ENCODE peak calls at places on chromosomes 7 and 10, in seven cellular contexts. S is gastrocnemius medialis, G is heart left ventricle, X is psoas muscle, V is SJSA1, U is left ventricle myocardium inferior, A is thyroid gland. Q is an unnamed sample. For H3K27me3, the result is how much of the 10 kb centered on the place peaks cover.

GRCh38 chr10:103498936-103499638 is 5.6 kb downstream of the NEURL1 start:
- DNase-seq in X (no peak), V (no peak), A (no peak), S (no peak), G (no peak), U (no peak), Q (no peak)

GRCh38 chr7:13989138-13989943 is at the start of gene ETV1:
- DNase-seq in V (peak), X (peak), A (peak), G (peak), S (peak), U (peak), Q (peak)

GRCh38 chr7:131004371-131004770 is 270.4 kb upstream of the KLF14 start:
- DNase-seq in A (no peak), U (no peak), V (no peak), S (no peak), G (no peak), X (no peak), Q (no peak)

GRCh38 chr7:11701829-11702560 is 130.0 kb downstream of the THSD7A start:
- DNase-seq in U (no peak), G (no peak), S (no peak), A (peak), V (no peak), X (no peak), Q (no peak)

GRCh38 chr7:86908948-86909347 is 150.5 kb downstream of the ELAPOR2 start:
- DNase-seq in X (no peak), S (no peak), A (no peak), G (no peak), V (no peak), U (no peak), Q (no peak)

GRCh38 chr7:156547884-156548561 is 92.6 kb upstream of the RNF32 start:
- DNase-seq in S (no peak), X (no peak), U (no peak), A (no peak), G (no peak), V (no peak), Q (no peak)

GRCh38 chr7:584122-584465 is 64.4 kb upstream of the PDGFA start:
- DNase-seq in S (no peak), V (no peak), X (peak), U (no peak), A (peak), G (peak), Q (no peak)

GRCh38 chr10:128630787-128631252 is 504.6 kb upstream of the MKI67 start:
- DNase-seq in S (no peak), V (no peak), X (no peak), G (no peak), U (no peak), A (no peak), Q (no peak)

GRCh38 chr10:16853201-16853600 is 36.0 kb upstream of the RSU1 start:
- DNase-seq in A (no peak), V (peak), U (no peak), S (no peak), X (no peak), G (no peak), Q (no peak)

GRCh38 chr7:116330961-116331360 is 120.6 kb downstream of the TES start:
- DNase-seq in G (no peak), V (no peak), U (no peak), A (no peak), X (no peak), S (no peak), Q (no peak)

GRCh38 chr7:42338231-42339222 is 101.5 kb upstream of the GLI3 start:
- DNase-seq in G (no peak), S (no peak), V (peak), A (no peak), U (no peak), X (no peak), Q (no peak)

GRCh38 chr10:97584060-97584797 is at the start of gene HOGA1:
- DNase-seq in U (peak), A (peak), X (peak), G (peak), S (peak), V (no peak), Q (peak)

GRCh38 chr7:158828343-158829020 is 827 bp downstream of the ESYT2 start:
- DNase-seq in X (peak), A (peak), G (peak), V (no peak), S (no peak), U (peak), Q (peak)

GRCh38 chr10:113073549-113074189 is 123.6 kb downstream of the TCF7L2 start:
- DNase-seq in A (no peak), V (peak), G (peak), U (peak), S (peak), X (peak), Q (peak)

GRCh38 chr7:120735791-120736190 is 122.2 kb downstream of the TSPAN12 start:
- DNase-seq in G (no peak), U (no peak), S (no peak), A (no peak), V (no peak), X (no peak), Q (no peak)

GRCh38 chr7:99996755-99997544 is 18.4 kb upstream of the ZKSCAN1 start:
- DNase-seq in V (no peak), X (no peak), G (no peak), A (no peak), S (no peak), U (no peak), Q (no peak)

GRCh38 chr7:28813238-28813962 is 144.7 kb downstream of the TRIL start:
- DNase-seq in V (no peak), X (peak), A (no peak), U (peak), G (peak), S (peak), Q (no peak)

GRCh38 chr10:114265392-114266053 is 26.5 kb downstream of the VWA2 start:
- DNase-seq in S (peak), G (peak), A (no peak), X (peak), U (peak), V (no peak), Q (peak)

GRCh38 chr10:105793071-105793470 is 1152.0 kb downstream of the SORCS3 start:
- DNase-seq in S (no peak), G (no peak), A (no peak), V (no peak), U (no peak), X (no peak), Q (no peak)

GRCh38 chr10:59557052-59557451 is 152.6 kb downstream of the SLC16A9 start:
- DNase-seq in G (no peak), V (no peak), S (no peak), U (no peak), X (no peak), A (peak), Q (no peak)

GRCh38 chr10:99234067-99234738 is 1.4 kb downstream of the HPSE2 start:
- DNase-seq in G (peak), V (peak), X (peak), U (peak), S (no peak), A (peak), Q (peak)

GRCh38 chr10:75508814-75509306 is 77.4 kb downstream of the LRMDA start:
- DNase-seq in V (no peak), S (no peak), X (no peak), A (no peak), U (no peak), G (no peak), Q (no peak)

GRCh38 chr7:45181286-45181960 is 23.8 kb downstream of the RAMP3 start:
- DNase-seq in U (no peak), X (peak), A (no peak), S (no peak), V (no peak), G (peak), Q (no peak)

GRCh38 chr10:20975236-20975635 is 78.1 kb upstream of the NEBL start:
- DNase-seq in U (no peak), S (no peak), G (no peak), A (no peak), V (no peak), X (no peak), Q (no peak)

GRCh38 chr10:130891066-130891465 is 420.5 kb downstream of the TCERG1L start:
- DNase-seq in A (no peak), S (no peak), V (no peak), G (no peak), U (no peak), X (no peak), Q (no peak)

GRCh38 chr7:31047282-31047681 is 4.8 kb upstream of the ADCYAP1R1 start:
- DNase-seq in A (no peak), V (no peak), G (no peak), S (no peak), U (no peak), X (no peak), Q (no peak)

GRCh38 chr7:31047747-31048146 is 4.4 kb upstream of the ADCYAP1R1 start:
- DNase-seq in A (no peak), S (no peak), G (no peak), X (no peak), U (no peak), V (no peak), Q (no peak)

GRCh38 chr7:31044531-31044930 is 7.6 kb upstream of the ADCYAP1R1 start:
- DNase-seq in G (no peak), A (no peak), X (no peak), S (no peak), V (no peak), U (no peak), Q (no peak)

GRCh38 chr7:31049001-31049765 is 2.9 kb upstream of the ADCYAP1R1 start:
- DNase-seq in G (no peak), V (no peak), X (no peak), U (no peak), S (no peak), A (no peak), Q (no peak)

DNA sequence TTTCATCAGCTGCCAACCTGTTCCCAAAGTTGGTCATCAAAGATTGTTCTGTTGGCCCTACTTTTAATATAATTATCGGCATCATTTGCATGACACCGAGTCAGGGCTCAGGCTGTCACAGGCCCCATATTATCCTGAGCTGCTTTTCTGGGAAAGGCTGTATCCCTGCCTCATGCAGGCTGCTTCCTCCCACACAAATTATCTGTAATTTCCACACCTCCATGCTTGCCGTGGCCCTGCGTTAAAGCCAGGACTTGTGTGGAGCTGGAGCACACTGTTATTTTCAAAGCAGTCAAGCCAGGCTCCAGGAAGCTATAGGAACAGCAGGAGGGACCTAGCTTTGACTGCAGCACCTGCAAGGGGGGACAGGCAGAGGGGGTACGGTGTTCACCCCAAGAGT is 5.4 kb upstream of the ADCYAP1R1 start:
- DNase-seq in U (no peak), A (no peak), G (no peak), X (no peak), V (no peak), S (no peak), Q (no peak)
- H3K27me3 ChIP-seq in U (half or more), A (under half), G (under half), X (under half), V (under half), S (under half), Q (under half)

DNA sequence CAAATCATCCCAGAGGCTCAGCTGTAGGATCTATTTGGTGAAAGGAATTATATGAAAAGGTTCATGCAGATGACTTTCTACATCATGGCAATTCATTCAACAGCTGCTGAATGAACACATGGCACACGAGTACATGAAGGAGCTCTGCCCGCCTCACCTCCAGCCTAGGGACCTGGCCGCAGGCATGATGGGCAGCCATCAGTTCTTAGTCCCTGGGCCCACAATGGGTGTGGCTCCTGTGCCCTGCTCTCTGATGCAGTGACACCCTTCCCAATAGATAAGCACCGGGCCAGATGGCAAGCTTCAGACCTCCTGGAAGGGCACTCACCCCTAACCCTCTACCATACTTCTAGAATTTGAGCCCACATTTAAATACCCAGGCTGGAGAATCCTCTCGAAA is 3.5 kb downstream of the CHST15 start:
- DNase-seq in A (no peak), U (no peak), V (no peak), G (no peak), X (no peak), S (no peak), Q (no peak)
- H3K27me3 ChIP-seq in A (under half), U (half or more), V (under half), G (under half), X (under half), S (under half), Q (under half)

DNA sequence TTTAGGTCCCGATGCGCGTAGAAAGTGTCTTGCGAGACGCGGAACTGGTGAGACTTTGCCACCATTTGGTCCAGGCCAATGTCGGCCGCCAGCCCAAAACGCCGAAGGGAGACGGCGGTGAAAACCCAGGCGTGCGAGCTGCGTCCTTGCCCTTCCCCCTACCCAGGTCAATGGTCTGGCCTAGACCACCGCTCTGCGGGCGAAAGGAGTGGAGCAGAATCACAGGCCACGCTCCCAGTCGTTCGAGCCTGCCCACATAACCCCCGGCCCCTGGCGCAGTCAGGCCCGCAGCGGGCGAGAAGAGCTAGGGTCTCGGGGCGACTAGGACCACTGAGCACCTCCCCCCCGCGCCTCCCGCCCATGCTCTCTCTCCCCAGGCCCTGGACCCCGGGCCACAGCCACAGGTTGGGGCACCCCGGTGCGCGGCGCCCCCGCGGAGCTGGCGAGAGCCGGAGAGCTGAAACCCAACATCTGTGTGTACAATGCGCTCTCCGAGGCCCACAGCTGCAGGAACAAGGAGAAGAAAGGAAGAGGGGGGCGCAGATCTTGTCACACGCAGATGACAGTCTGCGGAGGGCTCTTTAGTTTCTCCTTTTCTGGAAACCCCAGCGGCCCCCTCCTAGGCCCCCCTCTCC is 354.8 kb downstream of the DNAJB6 start:
- DNase-seq in S (no peak), X (no peak), U (no peak), G (no peak), A (no peak), V (no peak), Q (no peak)
- H3K27me3 ChIP-seq in S (half or more), X (half or more), U (half or more), G (half or more), A (under half), V (under half), Q (under half)

GRCh38 chr10:100824886-100825285 is 79.5 kb downstream of the PAX2 start:
- DNase-seq in G (no peak), V (no peak), A (no peak), X (no peak), U (no peak), S (no peak), Q (no peak)
- H3K27me3 ChIP-seq in G (half or more), V (half or more), A (under half), X (half or more), U (half or more), S (half or more), Q (half or more)

DNA sequence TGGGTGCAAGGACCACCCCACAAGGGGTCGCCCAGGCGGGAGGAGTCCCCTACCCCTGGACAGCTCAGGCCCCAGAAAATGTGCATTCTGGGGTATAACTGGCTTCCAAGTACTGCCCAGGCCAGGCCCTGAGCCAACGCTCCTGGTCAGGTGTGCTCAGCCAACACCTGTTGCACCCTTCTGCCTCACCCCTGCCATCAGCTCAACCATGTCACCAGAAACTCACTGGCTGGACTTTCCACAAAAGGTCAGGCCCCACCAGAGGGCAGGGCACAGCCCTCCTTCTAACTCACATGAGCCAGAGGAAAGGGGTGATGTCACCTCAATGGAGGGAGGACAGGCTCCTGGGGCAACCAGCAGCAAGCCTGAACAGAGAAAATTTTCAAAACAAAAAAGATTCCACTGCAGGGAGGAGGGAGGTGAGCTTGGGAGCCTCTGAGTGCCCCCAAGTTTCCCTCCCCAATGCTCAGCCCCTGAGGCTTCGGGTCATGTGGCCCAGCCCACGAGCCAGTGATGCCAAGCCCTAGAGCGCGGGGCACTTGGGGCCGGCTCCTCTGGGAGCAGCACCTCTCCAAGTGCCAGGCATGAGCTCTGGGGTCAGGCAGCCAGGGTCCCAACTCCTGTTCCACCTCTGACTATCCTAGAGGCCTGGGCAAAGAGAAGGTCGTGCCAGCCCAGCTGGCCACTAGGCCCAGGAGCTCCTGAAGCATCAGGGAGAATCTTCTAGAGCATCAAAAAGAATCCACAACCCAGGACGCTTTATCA is 2.2 kb downstream of the OGDHL start:
- DNase-seq in A (peak), V (no peak), S (no peak), G (no peak), X (no peak), U (no peak), Q (no peak)
- H3K27me3 ChIP-seq in A (under half), V (under half), S (under half), G (under half), X (under half), U (half or more), Q (under half)